ENCODE peak calls at places on chromosomes 6 and 20, in six cellular contexts. M, J, V, X, S and K are unnamed samples.

GRCh38 chr6:21596379-21597242 is 3.1 kb downstream of the SOX4 start:
- DNase-seq in M (no peak), S (peak), J (no peak), X (peak), V (no peak), K (peak)

GRCh38 chr6:11111769-11112437 is 378 bp upstream of the ERVFRD-1 start:
- DNase-seq in J (no peak), S (no peak), M (no peak), V (no peak), X (peak), K (peak)

GRCh38 chr20:32784369-32785080 is 22.3 kb downstream of the DNMT3B start:
- DNase-seq in S (no peak), V (no peak), J (no peak), X (no peak), M (no peak), K (no peak)

GRCh38 chr6:139533573-139534471 is 159.4 kb upstream of the CITED2 start:
- DNase-seq in X (peak), J (no peak), V (no peak), M (no peak), S (no peak), K (peak)

GRCh38 chr20:56429496-56429895 is 17.4 kb downstream of the CASS4 start:
- DNase-seq in M (no peak), X (no peak), S (no peak), J (no peak), V (no peak), K (no peak)

GRCh38 chr20:40319741-40320499 is 369.1 kb downstream of the MAFB start:
- DNase-seq in M (no peak), V (no peak), S (no peak), X (no peak), J (no peak), K (no peak)

GRCh38 chr6:16256781-16257180 is 18.4 kb downstream of the GMPR start:
- DNase-seq in X (no peak), J (no peak), V (no peak), M (no peak), S (no peak), K (no peak)

GRCh38 chr20:16580127-16580526 is 6.9 kb upstream of the KIF16B start:
- DNase-seq in S (no peak), J (no peak), X (peak), M (no peak), V (no peak), K (no peak)

GRCh38 chr6:30443657-30444450 is 45.5 kb upstream of the HLA-E start:
- DNase-seq in S (no peak), X (peak), J (no peak), M (no peak), V (no peak), K (no peak)

GRCh38 chr6:46931416-46931815 is 9.7 kb upstream of the ADGRF5 start:
- DNase-seq in J (no peak), X (no peak), S (no peak), V (no peak), M (no peak), K (no peak)

GRCh38 chr6:7311920-7312615 is 931 bp downstream of the SSR1 start:
- DNase-seq in V (no peak), J (no peak), S (no peak), X (no peak), M (no peak), K (no peak)

GRCh38 chr6:73879466-73879865 is 183.5 kb downstream of the CD109 start:
- DNase-seq in J (no peak), S (no peak), X (peak), V (no peak), M (no peak), K (no peak)

GRCh38 chr6:142489722-142490610 is 188.2 kb downstream of the ADGRG6 start:
- DNase-seq in M (no peak), S (no peak), X (no peak), J (no peak), V (no peak), K (no peak)

GRCh38 chr6:112690497-112691202 is 343.5 kb downstream of the RFPL4B start:
- DNase-seq in J (no peak), V (no peak), X (no peak), S (no peak), M (no peak), K (no peak)

GRCh38 chr20:17955302-17955701 is 13.3 kb downstream of the SNX5 start:
- DNase-seq in V (no peak), J (no peak), S (no peak), X (no peak), M (no peak), K (no peak)

GRCh38 chr6:28947067-28947765 is 23.4 kb upstream of the TRIM27 start:
- DNase-seq in M (no peak), V (no peak), J (no peak), S (no peak), X (no peak), K (no peak)

GRCh38 chr20:46951405-46951804 is 56.8 kb downstream of the EYA2 start:
- DNase-seq in V (no peak), M (no peak), X (no peak), S (no peak), J (no peak), K (no peak)